ENCODE peak calls at places on chromosomes 4 and X, in nine cellular contexts. J is activated T-helper 1 cell treated with Interleukin-2 at 50 U/mL for 16 hours, Y is NCI-H1694, P is Ammon's horn, R is EL, N is KBM-7, A is hippocampal formation, H is RWPE1, U is ACHN. Z is an unnamed sample.

GRCh38 chr4:107630185-107630705 is 89.8 kb downstream of the PAPSS1 start:
- DNase-seq in P (no peak), N (peak; percentile 27), H (no peak), A (no peak), Y (no peak), U (no peak), R (no peak), J (no peak), Z (no peak)

GRCh38 chrX:22041931-22042530 is 9.9 kb downstream of the PHEX start:
- DNase-seq in N (no peak), J (no peak), P (no peak), R (no peak), U (no peak), H (no peak), A (no peak), Y (no peak), Z (no peak)

GRCh38 chr4:8443801-8444200 is 3.2 kb downstream of the TRMT44 start:
- DNase-seq in J (no peak), Y (no peak), N (no peak), A (no peak), R (no peak), H (no peak), U (no peak), P (no peak), Z (no peak)

GRCh38 chr4:40349561-40350198 is 14.5 kb downstream of the CHRNA9 start:
- DNase-seq in H (no peak), R (peak; percentile 12), N (no peak), J (no peak), A (no peak), U (no peak), Y (peak; percentile 6), P (no peak), Z (peak; percentile 11)

GRCh38 chr4:128283071-128283470 is 4.5 kb downstream of the PGRMC2 start:
- DNase-seq in J (no peak), N (no peak), H (no peak), P (no peak), U (no peak), Y (no peak), A (no peak), R (no peak), Z (no peak)

GRCh38 chr4:98626350-98626749 is 32.1 kb downstream of the TSPAN5 start:
- DNase-seq in N (peak; percentile 29), R (peak; percentile 88), Y (no peak), U (peak; percentile 75), P (peak; percentile 33), H (peak; percentile 90), A (no peak), J (no peak), Z (peak; percentile 31)

GRCh38 chr4:55080174-55080865 is 45.1 kb downstream of the KDR start:
- DNase-seq in Y (no peak), U (no peak), J (no peak), H (no peak), P (no peak), A (no peak), R (no peak), N (no peak), Z (no peak)

GRCh38 chr4:2931765-2932560 is 31.2 kb downstream of the NOP14 start:
- DNase-seq in A (no peak), U (no peak), R (no peak), P (peak; percentile 79), H (no peak), Y (no peak), N (peak; percentile 92), J (peak; percentile 32), Z (no peak)

GRCh38 chr4:15164571-15164970 is 162.3 kb downstream of the CPEB2 start:
- DNase-seq in Y (no peak), H (no peak), A (no peak), N (no peak), U (no peak), J (no peak), R (peak; percentile 59), P (no peak), Z (no peak)

GRCh38 chrX:38327007-38327774 is at the start of gene RPGR:
- DNase-seq in P (peak; percentile 96), J (peak; percentile 79), A (peak; percentile 85), Y (peak; percentile 83), R (peak; percentile 88), U (peak; percentile 82), N (peak; percentile 98), H (peak; percentile 81), Z (peak; percentile 82)

GRCh38 chr4:3671571-3672464 is 94.4 kb upstream of the ADRA2C start:
- DNase-seq in R (no peak), A (no peak), N (no peak), Y (no peak), H (no peak), U (no peak), P (no peak), J (no peak), Z (peak; percentile 58)

GRCh38 chr4:2258091-2259035 is 3.5 kb downstream of the MXD4 start:
- DNase-seq in J (no peak), U (no peak), Y (no peak), N (no peak), H (no peak), R (no peak), P (no peak), A (no peak), Z (no peak)

GRCh38 chrX:108159028-108159670 is 67.6 kb downstream of the ATG4A start:
- DNase-seq in N (no peak), U (no peak), R (no peak), H (no peak), A (no peak), Y (no peak), P (no peak), J (no peak), Z (no peak)

GRCh38 chrX:14729058-14729457 is 143.8 kb downstream of the FANCB start:
- DNase-seq in A (no peak), Y (no peak), N (no peak), R (no peak), J (no peak), U (no peak), H (no peak), P (no peak), Z (no peak)

GRCh38 chrX:38045697-38046096 is 39.3 kb downstream of the SYTL5 start:
- DNase-seq in N (no peak), U (no peak), R (no peak), Y (no peak), P (no peak), H (no peak), A (no peak), J (no peak), Z (peak; percentile 7)

GRCh38 chrX:69107231-69107739 is 58.0 kb downstream of the PJA1 start:
- DNase-seq in Y (no peak), H (no peak), J (no peak), U (no peak), A (no peak), N (no peak), P (no peak), R (no peak), Z (no peak)

GRCh38 chr4:7291372-7292135 is 99.2 kb downstream of the SORCS2 start:
- DNase-seq in P (peak; percentile 76), R (peak; percentile 71), J (no peak), A (peak; percentile 53), U (no peak), Y (no peak), N (no peak), H (no peak), Z (no peak)

GRCh38 chrX:96183843-96184242 is 500.8 kb upstream of the DIAPH2 start:
- DNase-seq in P (no peak), A (no peak), U (peak; percentile 0), H (no peak), Y (peak; percentile 6), R (no peak), J (no peak), N (peak; percentile 15), Z (no peak)

GRCh38 chr4:2047031-2047660 is 12.0 kb upstream of the NAT8L start:
- DNase-seq in P (no peak), U (no peak), H (no peak), A (no peak), R (no peak), Y (no peak), J (no peak), N (no peak), Z (no peak)

GRCh38 chr4:140756292-140757219 is at the start of gene TBC1D9:
- DNase-seq in N (peak; percentile 90), P (peak; percentile 60), R (peak; percentile 90), H (peak; percentile 81), J (no peak), A (peak; percentile 49), Y (peak; percentile 81), U (peak; percentile 50), Z (peak; percentile 89)

GRCh38 chrX:56783450-56783831 is 54.4 kb downstream of the NBDY start:
- DNase-seq in H (no peak), Y (no peak), R (no peak), P (peak; percentile 55), N (no peak), U (no peak), A (peak; percentile 66), J (peak; percentile 56), Z (no peak)